ENCODE peak calls at places on chromosomes 5 and 9, in four cellular contexts. W is breast epithelium, P is ovary, E is GM23248. N is an unnamed sample. For H3K9me3, the result is how much of the 10 kb centered on the place peaks cover.

GRCh38 chr5:125961150-125961549 is 462.1 kb upstream of the GRAMD2B start:
- DNase-seq in W (no peak), P (no peak), E (no peak), N (no peak)

GRCh38 chr5:173670791-173671120 is 54.3 kb upstream of the BOD1 start:
- DNase-seq in W (peak), P (no peak), E (peak), N (no peak)

GRCh38 chr9:96048116-96048953 is 172.8 kb downstream of the ERCC6L2 start:
- DNase-seq in W (no peak), P (no peak), E (no peak), N (no peak)

GRCh38 chr9:111287127-111287526 is 42.9 kb downstream of the OR2K2 start:
- DNase-seq in W (no peak), P (no peak), E (peak), N (peak)

GRCh38 chr5:103291606-103292005 is 33.0 kb downstream of the MACIR start:
- DNase-seq in W (no peak), P (no peak), E (no peak), N (no peak)

GRCh38 chr5:149455889-149456409 is 76.9 kb upstream of the IL17B start:
- DNase-seq in W (no peak), P (peak), E (peak), N (peak)

GRCh38 chr9:71758785-71759184 is 9.5 kb downstream of the CEMIP2 start:
- DNase-seq in W (no peak), P (no peak), E (no peak), N (peak)

GRCh38 chr5:93343570-93343969 is 237.4 kb downstream of the NR2F1-AS1 start:
- DNase-seq in W (no peak), P (no peak), E (no peak), N (no peak)

GRCh38 chr5:149799119-149799623 is 69.1 kb downstream of the PPARGC1B start:
- DNase-seq in W (peak), P (peak), E (peak), N (peak)

GRCh38 chr9:2984481-2984880 is 140.6 kb upstream of the PUM3 start:
- DNase-seq in W (no peak), P (no peak), E (no peak), N (no peak)

GRCh38 chr9:90974007-90974406 is 172.4 kb downstream of the SYK start:
- DNase-seq in W (no peak), P (no peak), E (no peak), N (peak)

GRCh38 chr5:4684946-4685345 is 455.2 kb upstream of the ADAMTS16 start:
- DNase-seq in W (no peak), P (no peak), E (no peak), N (no peak)

GRCh38 chr5:31059889-31060288 is 133.6 kb upstream of the CDH6 start:
- DNase-seq in W (no peak), P (no peak), E (peak), N (no peak)

GRCh38 chr5:2991884-2992283 is 240.4 kb upstream of the IRX2 start:
- DNase-seq in W (no peak), P (no peak), E (no peak), N (no peak)

GRCh38 chr9:6911901-6912650 is 154.3 kb downstream of the KDM4C start:
- DNase-seq in W (no peak), P (no peak), E (peak), N (no peak)

GRCh38 chr5:65055938-65056337 is 287.2 kb downstream of the CWC27 start:
- DNase-seq in W (no peak), P (no peak), E (no peak), N (no peak)
- H3K4me3 ChIP-seq in W (no peak), P (no peak), E (no peak), N (no peak)

GRCh38 chr5:58517192-58517591 is 26.0 kb downstream of the GAPT start:
- DNase-seq in W (no peak), P (no peak), E (no peak), N (no peak)
- H3K9me3 ChIP-seq in W (under half), P (under half), E (under half), N (under half)

GRCh38 chr5:122896598-122897282 is 51.3 kb downstream of the SNX24 start:
- DNase-seq in W (no peak), P (no peak), E (peak), N (peak)

GRCh38 chr5:122895141-122895540 is 49.7 kb downstream of the SNX24 start:
- DNase-seq in W (no peak), P (no peak), E (no peak), N (no peak)

GRCh38 chr5:122902263-122902662 is 56.9 kb downstream of the SNX24 start:
- DNase-seq in W (no peak), P (no peak), E (no peak), N (no peak)

GRCh38 chr5:122901346-122901745 is 55.9 kb downstream of the SNX24 start:
- DNase-seq in W (no peak), P (no peak), E (no peak), N (no peak)

GRCh38 chr5:122897283-122897602 is 51.8 kb downstream of the SNX24 start:
- DNase-seq in W (no peak), P (no peak), E (no peak), N (no peak)
- H3K4me3 ChIP-seq in W (no peak), P (no peak), E (no peak), N (no peak)

GRCh38 chr5:17907094-17907493 is 272.8 kb downstream of the TAF11L14 start:
- DNase-seq in W (no peak), P (no peak), E (no peak), N (no peak)

GRCh38 chr5:17912794-17913193 is 278.5 kb downstream of the TAF11L14 start:
- DNase-seq in W (no peak), P (no peak), E (no peak), N (no peak)

GRCh38 chr5:17910318-17910717 is 276.1 kb downstream of the TAF11L14 start:
- DNase-seq in W (no peak), P (no peak), E (peak), N (peak)
- H3K9me3 ChIP-seq in W (under half), P (under half), E (under half), N (under half)

N was measured in astrocyte.